ENCODE peak calls at places on chromosomes 6 and 20, in six cellular contexts. D is LoVo; I is NB4; K is GDM1; V is stimulated activated CD4-positive, alpha-beta T cell treated with anti-CD3 and anti-CD28 coated beads, TNF-alpha, amount 100 ng/mL, for 1 hour; M is activated CD8-positive, alpha-beta memory T cell treated with anti-CD3 and anti-CD28 coated beads for 4 hours. Y is an unnamed sample.

GRCh38 chr6:23180504-23181293 is 611.3 kb downstream of the HDGFL1 start:
- DNase-seq in D (no peak), I (no peak), K (no peak), V (no peak), M (no peak), Y (no peak)

GRCh38 chr6:148565931-148566663 is 180.7 kb upstream of the UST start:
- DNase-seq in D (peak; percentile 12), I (peak; percentile 74), K (peak; percentile 25), V (no peak), M (no peak), Y (no peak)

GRCh38 chr20:29689411-29690225 is 1567.8 kb upstream of the DEFB115 start:
- DNase-seq in D (no peak), I (no peak), K (no peak), V (no peak), M (no peak), Y (peak; percentile 24)

GRCh38 chr6:89008299-89008698 is 44.9 kb upstream of the RNGTT start:
- DNase-seq in D (no peak), I (no peak), K (no peak), V (no peak), M (no peak), Y (no peak)

GRCh38 chr6:116074732-116075387 is 14.2 kb upstream of the FRK start:
- DNase-seq in D (no peak), I (no peak), K (no peak), V (no peak), M (no peak), Y (no peak)

GRCh38 chr20:20781029-20781428 is 68.6 kb upstream of the RALGAPA2 start:
- DNase-seq in D (no peak), I (peak; percentile 43), K (no peak), V (no peak), M (no peak), Y (no peak)

GRCh38 chr6:74971631-74972030 is 234.2 kb downstream of the COL12A1 start:
- DNase-seq in D (no peak), I (no peak), K (no peak), V (no peak), M (no peak), Y (no peak)

GRCh38 chr20:38460040-38460623 is 12.5 kb upstream of the RALGAPB start:
- DNase-seq in D (peak; percentile 92), I (peak; percentile 40), K (no peak), V (no peak), M (no peak), Y (no peak)

GRCh38 chr20:43686820-43687219 is 19.9 kb downstream of the MYBL2 start:
- DNase-seq in D (no peak), I (no peak), K (no peak), V (no peak), M (no peak), Y (no peak)

GRCh38 chr6:70673054-70673453 is 5.4 kb downstream of the SMAP1 start:
- DNase-seq in D (no peak), I (no peak), K (no peak), V (no peak), M (no peak), Y (no peak)

GRCh38 chr20:17636523-17637412 is 45.3 kb downstream of the RRBP1 start:
- DNase-seq in D (no peak), I (no peak), K (no peak), V (no peak), M (no peak), Y (no peak)

GRCh38 chr6:82040405-82041221 is 206.9 kb downstream of the IBTK start:
- DNase-seq in D (peak; percentile 43), I (peak; percentile 56), K (peak; percentile 1), V (no peak), M (no peak), Y (no peak)

GRCh38 chr20:58713801-58714339 is 21.3 kb downstream of the NPEPL1 start:
- DNase-seq in D (no peak), I (peak; percentile 2), K (no peak), V (no peak), M (no peak), Y (no peak)

GRCh38 chr6:115882174-115882573 is 178.5 kb downstream of the FRK start:
- DNase-seq in D (no peak), I (no peak), K (no peak), V (no peak), M (no peak), Y (no peak)

Y was measured in activated CD4-positive, CD25-positive, alpha-beta regulatory T cell.